ENCODE peak calls at places on chromosome 10, in seven cellular contexts. One of them, this sample, is unnamed.
A peak's percentile ranks its signal among the peaks of the same experiment; 100 is the strongest.

GRCh38 chr10:77002872-77003271 is 634.7 kb downstream of the KCNMA1 start:
- DNase-seq in MCF 10A: no peak
- DNase-seq in left ventricle myocardium inferior: no peak
- DNase-seq in posterior cingulate gyrus: no peak
- DNase-seq in non-pigmented ciliary epithelial cell: no peak
- DNase-seq in Jurkat, Clone E6-1: no peak
- DNase-seq in GM04504: no peak
- DNase-seq in this sample: no peak

GRCh38 chr10:78390051-78390450 is 356.4 kb downstream of the RPS24 start:
- DNase-seq in MCF 10A: no peak
- DNase-seq in left ventricle myocardium inferior: no peak
- DNase-seq in posterior cingulate gyrus: no peak
- DNase-seq in non-pigmented ciliary epithelial cell: no peak
- DNase-seq in Jurkat, Clone E6-1: no peak
- DNase-seq in GM04504: no peak
- DNase-seq in this sample: no peak

GRCh38 chr10:22666287-22667092 is 47.9 kb downstream of the PIP4K2A start:
- DNase-seq in MCF 10A: no peak
- DNase-seq in left ventricle myocardium inferior: no peak
- DNase-seq in posterior cingulate gyrus: no peak
- DNase-seq in non-pigmented ciliary epithelial cell: no peak
- DNase-seq in Jurkat, Clone E6-1: peak; percentile 97
- DNase-seq in GM04504: no peak
- DNase-seq in this sample: no peak

GRCh38 chr10:83301732-83302131 is 837.6 kb upstream of the GHITM start:
- DNase-seq in MCF 10A: no peak
- DNase-seq in left ventricle myocardium inferior: no peak
- DNase-seq in posterior cingulate gyrus: no peak
- DNase-seq in non-pigmented ciliary epithelial cell: no peak
- DNase-seq in Jurkat, Clone E6-1: no peak
- DNase-seq in GM04504: no peak
- DNase-seq in this sample: no peak

GRCh38 chr10:58479016-58479415 is 33.7 kb upstream of the BICC1 start:
- DNase-seq in MCF 10A: no peak
- DNase-seq in left ventricle myocardium inferior: no peak
- DNase-seq in posterior cingulate gyrus: no peak
- DNase-seq in non-pigmented ciliary epithelial cell: no peak
- DNase-seq in Jurkat, Clone E6-1: no peak
- DNase-seq in GM04504: no peak
- DNase-seq in this sample: peak; percentile 12

GRCh38 chr10:27998178-27998953 is 513 bp downstream of the ODAD2 start:
- DNase-seq in MCF 10A: peak; percentile 9
- DNase-seq in left ventricle myocardium inferior: peak; percentile 14
- DNase-seq in posterior cingulate gyrus: no peak
- DNase-seq in non-pigmented ciliary epithelial cell: no peak
- DNase-seq in Jurkat, Clone E6-1: no peak
- DNase-seq in GM04504: no peak
- DNase-seq in this sample: peak; percentile 10

GRCh38 chr10:13890617-13891541 is 304.1 kb downstream of the PRPF18 start:
- DNase-seq in MCF 10A: no peak
- DNase-seq in left ventricle myocardium inferior: no peak
- DNase-seq in posterior cingulate gyrus: peak; percentile 25
- DNase-seq in non-pigmented ciliary epithelial cell: no peak
- DNase-seq in Jurkat, Clone E6-1: no peak
- DNase-seq in GM04504: no peak
- DNase-seq in this sample: peak; percentile 35

GRCh38 chr10:19815036-19815435 is 1.2 kb upstream of the PLXDC2 start:
- DNase-seq in MCF 10A: peak; percentile 4
- DNase-seq in left ventricle myocardium inferior: no peak
- DNase-seq in posterior cingulate gyrus: no peak
- DNase-seq in non-pigmented ciliary epithelial cell: no peak
- DNase-seq in Jurkat, Clone E6-1: no peak
- DNase-seq in GM04504: no peak
- DNase-seq in this sample: no peak

GRCh38 chr10:97039538-97040247 is 146.1 kb downstream of the SLIT1 start:
- DNase-seq in MCF 10A: no peak
- DNase-seq in left ventricle myocardium inferior: no peak
- DNase-seq in posterior cingulate gyrus: no peak
- DNase-seq in non-pigmented ciliary epithelial cell: no peak
- DNase-seq in Jurkat, Clone E6-1: no peak
- DNase-seq in GM04504: no peak
- DNase-seq in this sample: no peak

GRCh38 chr10:122710576-122710975 is 10.9 kb upstream of the C10orf120 start:
- DNase-seq in MCF 10A: no peak
- DNase-seq in left ventricle myocardium inferior: no peak
- DNase-seq in posterior cingulate gyrus: no peak
- DNase-seq in non-pigmented ciliary epithelial cell: no peak
- DNase-seq in Jurkat, Clone E6-1: no peak
- DNase-seq in GM04504: no peak
- DNase-seq in this sample: no peak

GRCh38 chr10:112296908-112297331 is 13.7 kb downstream of the TECTB start:
- DNase-seq in MCF 10A: no peak
- DNase-seq in left ventricle myocardium inferior: no peak
- DNase-seq in posterior cingulate gyrus: no peak
- DNase-seq in non-pigmented ciliary epithelial cell: no peak
- DNase-seq in Jurkat, Clone E6-1: no peak
- DNase-seq in GM04504: no peak
- DNase-seq in this sample: no peak

GRCh38 chr10:125396651-125397050 is 236.3 kb upstream of the CTBP2 start:
- DNase-seq in MCF 10A: peak; percentile 25
- DNase-seq in left ventricle myocardium inferior: no peak
- DNase-seq in posterior cingulate gyrus: no peak
- DNase-seq in non-pigmented ciliary epithelial cell: no peak
- DNase-seq in Jurkat, Clone E6-1: no peak
- DNase-seq in GM04504: peak; percentile 31
- DNase-seq in this sample: no peak

GRCh38 chr10:133143200-133143533 is 16.9 kb upstream of the KNDC1 start:
- DNase-seq in MCF 10A: no peak
- DNase-seq in left ventricle myocardium inferior: peak; percentile 8
- DNase-seq in posterior cingulate gyrus: no peak
- DNase-seq in non-pigmented ciliary epithelial cell: no peak
- DNase-seq in Jurkat, Clone E6-1: no peak
- DNase-seq in GM04504: no peak
- DNase-seq in this sample: peak; percentile 65

GRCh38 chr10:102279104-102279503 is 33.8 kb downstream of the GBF1 start:
- DNase-seq in MCF 10A: no peak
- DNase-seq in left ventricle myocardium inferior: no peak
- DNase-seq in posterior cingulate gyrus: no peak
- DNase-seq in non-pigmented ciliary epithelial cell: no peak
- DNase-seq in Jurkat, Clone E6-1: no peak
- DNase-seq in GM04504: no peak
- DNase-seq in this sample: no peak

GRCh38 chr10:11026761-11027160 is 9.1 kb downstream of the CELF2 start:
- DNase-seq in MCF 10A: no peak
- DNase-seq in left ventricle myocardium inferior: no peak
- DNase-seq in posterior cingulate gyrus: no peak
- DNase-seq in non-pigmented ciliary epithelial cell: no peak
- DNase-seq in Jurkat, Clone E6-1: no peak
- DNase-seq in GM04504: no peak
- DNase-seq in this sample: peak; percentile 92

GRCh38 chr10:84563355-84563754 is 235.0 kb downstream of the CCSER2 start:
- DNase-seq in MCF 10A: no peak
- DNase-seq in left ventricle myocardium inferior: no peak
- DNase-seq in posterior cingulate gyrus: no peak
- DNase-seq in non-pigmented ciliary epithelial cell: no peak
- DNase-seq in Jurkat, Clone E6-1: no peak
- DNase-seq in GM04504: no peak
- DNase-seq in this sample: no peak

GRCh38 chr10:73073627-73074026 is 23.0 kb downstream of the P4HA1 start:
- DNase-seq in MCF 10A: no peak
- DNase-seq in left ventricle myocardium inferior: no peak
- DNase-seq in posterior cingulate gyrus: no peak
- DNase-seq in non-pigmented ciliary epithelial cell: no peak
- DNase-seq in Jurkat, Clone E6-1: no peak
- DNase-seq in GM04504: no peak
- DNase-seq in this sample: no peak

GRCh38 chr10:81838950-81839349 is 36.0 kb upstream of the NRG3 start:
- DNase-seq in MCF 10A: peak; percentile 8
- DNase-seq in left ventricle myocardium inferior: no peak
- DNase-seq in posterior cingulate gyrus: no peak
- DNase-seq in non-pigmented ciliary epithelial cell: no peak
- DNase-seq in Jurkat, Clone E6-1: peak; percentile 6
- DNase-seq in GM04504: no peak
- DNase-seq in this sample: no peak

GRCh38 chr10:18438356-18439126 is 212.8 kb downstream of the NSUN6 start:
- DNase-seq in MCF 10A: no peak
- DNase-seq in left ventricle myocardium inferior: peak; percentile 21
- DNase-seq in posterior cingulate gyrus: peak; percentile 22
- DNase-seq in non-pigmented ciliary epithelial cell: no peak
- DNase-seq in Jurkat, Clone E6-1: no peak
- DNase-seq in GM04504: no peak
- DNase-seq in this sample: no peak

GRCh38 chr10:59879363-59879935 is 26.9 kb downstream of the CCDC6 start:
- DNase-seq in MCF 10A: no peak
- DNase-seq in left ventricle myocardium inferior: no peak
- DNase-seq in posterior cingulate gyrus: no peak
- DNase-seq in non-pigmented ciliary epithelial cell: no peak
- DNase-seq in Jurkat, Clone E6-1: no peak
- DNase-seq in GM04504: no peak
- DNase-seq in this sample: no peak

GRCh38 chr10:31204090-31204489 is 114.9 kb upstream of the ZEB1 start:
- DNase-seq in MCF 10A: peak; percentile 27
- DNase-seq in left ventricle myocardium inferior: peak; percentile 31
- DNase-seq in posterior cingulate gyrus: no peak
- DNase-seq in non-pigmented ciliary epithelial cell: no peak
- DNase-seq in Jurkat, Clone E6-1: no peak
- DNase-seq in GM04504: no peak
- DNase-seq in this sample: peak; percentile 92

GRCh38 chr10:111354859-111355258 is 278.0 kb downstream of the ADRA2A start:
- DNase-seq in MCF 10A: no peak
- DNase-seq in left ventricle myocardium inferior: no peak
- DNase-seq in posterior cingulate gyrus: no peak
- DNase-seq in non-pigmented ciliary epithelial cell: no peak
- DNase-seq in Jurkat, Clone E6-1: no peak
- DNase-seq in GM04504: no peak
- DNase-seq in this sample: no peak

GRCh38 chr10:17001961-17002749 is 127.5 kb downstream of the CUBN start:
- DNase-seq in MCF 10A: peak; percentile 58
- DNase-seq in left ventricle myocardium inferior: peak; percentile 38
- DNase-seq in posterior cingulate gyrus: no peak
- DNase-seq in non-pigmented ciliary epithelial cell: peak; percentile 94
- DNase-seq in Jurkat, Clone E6-1: peak; percentile 60
- DNase-seq in GM04504: peak; percentile 96
- DNase-seq in this sample: peak; percentile 86

GRCh38 chr10:124004372-124004928 is 88.9 kb downstream of the CHST15 start:
- DNase-seq in MCF 10A: no peak
- DNase-seq in left ventricle myocardium inferior: no peak
- DNase-seq in posterior cingulate gyrus: no peak
- DNase-seq in non-pigmented ciliary epithelial cell: no peak
- DNase-seq in Jurkat, Clone E6-1: peak; percentile 39
- DNase-seq in GM04504: no peak
- DNase-seq in this sample: no peak

GRCh38 chr10:100655760-100656421 is 89.5 kb upstream of the PAX2 start:
- DNase-seq in MCF 10A: no peak
- DNase-seq in left ventricle myocardium inferior: no peak
- DNase-seq in posterior cingulate gyrus: no peak
- DNase-seq in non-pigmented ciliary epithelial cell: no peak
- DNase-seq in Jurkat, Clone E6-1: no peak
- DNase-seq in GM04504: no peak
- DNase-seq in this sample: no peak

This sample was measured in myocyte.